ENCODE peak calls at places on chromosomes 2 and 18, in ten cellular contexts. V, X, H, E, M, F, J, P, C and B are unnamed samples.

GRCh38 chr2:33380001-33380609 is 96.3 kb upstream of the RASGRP3 start:
- DNase-seq in V (no peak), X (no peak), H (no peak), E (no peak), M (no peak), F (no peak), J (no peak), P (no peak), C (no peak), B (no peak)

GRCh38 chr18:48043166-48043565 is 112.7 kb upstream of the SMAD2 start:
- DNase-seq in V (no peak), X (no peak), H (no peak), E (no peak), M (no peak), F (no peak), J (no peak), P (no peak), C (no peak), B (no peak)

GRCh38 chr2:229340086-229340760 is 69.1 kb upstream of the PID1 start:
- DNase-seq in V (no peak), X (no peak), H (no peak), E (no peak), M (no peak), F (no peak), J (no peak), P (no peak), C (no peak), B (no peak)

GRCh38 chr2:61770746-61771145 is 83.1 kb downstream of the FAM161A start:
- DNase-seq in V (no peak), X (no peak), H (no peak), E (no peak), M (peak), F (no peak), J (no peak), P (no peak), C (no peak), B (no peak)

GRCh38 chr2:234607691-234608090 is 110.8 kb upstream of the ARL4C start:
- DNase-seq in V (no peak), X (no peak), H (no peak), E (no peak), M (no peak), F (no peak), J (no peak), P (no peak), C (no peak), B (no peak)

GRCh38 chr18:59681521-59682004 is 15.7 kb downstream of the CCBE1 start:
- DNase-seq in V (no peak), X (no peak), H (no peak), E (no peak), M (no peak), F (no peak), J (no peak), P (no peak), C (no peak), B (no peak)

GRCh38 chr2:216317831-216318230 is 54.5 kb downstream of the MARCHF4 start:
- DNase-seq in V (no peak), X (no peak), H (no peak), E (no peak), M (no peak), F (no peak), J (no peak), P (no peak), C (no peak), B (no peak)

GRCh38 chr2:12199661-12200258 is 453.3 kb downstream of the LPIN1 start:
- DNase-seq in V (no peak), X (no peak), H (no peak), E (no peak), M (no peak), F (no peak), J (no peak), P (no peak), C (no peak), B (no peak)

GRCh38 chr2:109380502-109381326 is 233.1 kb downstream of the SEPTIN10 start:
- DNase-seq in V (peak), X (peak), H (no peak), E (peak), M (peak), F (no peak), J (peak), P (no peak), C (no peak), B (no peak)

GRCh38 chr2:36458106-36458505 is 102.5 kb downstream of the CRIM1 start:
- DNase-seq in V (no peak), X (no peak), H (no peak), E (no peak), M (no peak), F (no peak), J (no peak), P (no peak), C (no peak), B (no peak)

GRCh38 chr2:237662671-237663093 is 35.3 kb downstream of the LRRFIP1 start:
- DNase-seq in V (peak), X (peak), H (peak), E (peak), M (peak), F (peak), J (no peak), P (peak), C (no peak), B (peak)

GRCh38 chr18:50158866-50159653 is 35.9 kb downstream of the MYO5B start:
- DNase-seq in V (no peak), X (no peak), H (no peak), E (no peak), M (no peak), F (peak), J (no peak), P (no peak), C (no peak), B (no peak)

GRCh38 chr2:42969231-42970150 is 177.1 kb upstream of the HAAO start:
- DNase-seq in V (no peak), X (no peak), H (no peak), E (no peak), M (no peak), F (no peak), J (no peak), P (no peak), C (no peak), B (peak)

GRCh38 chr2:204885747-204886146 is 340.5 kb downstream of the PARD3B start:
- DNase-seq in V (no peak), X (no peak), H (no peak), E (no peak), M (no peak), F (no peak), J (no peak), P (no peak), C (no peak), B (no peak)

GRCh38 chr2:142531375-142531774 is 346.1 kb upstream of the KYNU start:
- DNase-seq in V (no peak), X (no peak), H (no peak), E (no peak), M (no peak), F (no peak), J (no peak), P (no peak), C (no peak), B (no peak)

GRCh38 chr2:72883356-72883962 is 3.7 kb upstream of the SPR start:
- DNase-seq in V (peak), X (no peak), H (peak), E (no peak), M (no peak), F (no peak), J (no peak), P (no peak), C (no peak), B (peak)

GRCh38 chr2:226403360-226403759 is 396.3 kb downstream of the IRS1 start:
- DNase-seq in V (no peak), X (no peak), H (no peak), E (no peak), M (no peak), F (no peak), J (no peak), P (no peak), C (no peak), B (no peak)

GRCh38 chr2:135590594-135591290 is 59.5 kb downstream of the R3HDM1 start:
- DNase-seq in V (no peak), X (no peak), H (no peak), E (no peak), M (no peak), F (no peak), J (no peak), P (no peak), C (no peak), B (no peak)

GRCh38 chr2:12587729-12588522 is 128.8 kb upstream of the TRIB2 start:
- DNase-seq in V (peak), X (peak), H (no peak), E (no peak), M (no peak), F (no peak), J (no peak), P (no peak), C (peak), B (peak)

GRCh38 chr2:88859461-88859860 is 168.0 kb downstream of the RPIA start:
- DNase-seq in V (no peak), X (no peak), H (no peak), E (no peak), M (no peak), F (no peak), J (no peak), P (no peak), C (no peak), B (no peak)

GRCh38 chr2:178700922-178701342 is 106.3 kb downstream of the TTN start:
- DNase-seq in V (no peak), X (no peak), H (no peak), E (no peak), M (no peak), F (no peak), J (peak), P (no peak), C (no peak), B (no peak)

GRCh38 chr18:676069-676468 is 18.6 kb downstream of the TYMS start:
- DNase-seq in V (no peak), X (no peak), H (no peak), E (no peak), M (no peak), F (no peak), J (no peak), P (no peak), C (no peak), B (no peak)
- TF ChIP-seq POLR2A in V (no peak), X (no peak), H (no peak), E (no peak), M (no peak), F (no peak), J (no peak), P (no peak), C (no peak), B (no peak)

DNA sequence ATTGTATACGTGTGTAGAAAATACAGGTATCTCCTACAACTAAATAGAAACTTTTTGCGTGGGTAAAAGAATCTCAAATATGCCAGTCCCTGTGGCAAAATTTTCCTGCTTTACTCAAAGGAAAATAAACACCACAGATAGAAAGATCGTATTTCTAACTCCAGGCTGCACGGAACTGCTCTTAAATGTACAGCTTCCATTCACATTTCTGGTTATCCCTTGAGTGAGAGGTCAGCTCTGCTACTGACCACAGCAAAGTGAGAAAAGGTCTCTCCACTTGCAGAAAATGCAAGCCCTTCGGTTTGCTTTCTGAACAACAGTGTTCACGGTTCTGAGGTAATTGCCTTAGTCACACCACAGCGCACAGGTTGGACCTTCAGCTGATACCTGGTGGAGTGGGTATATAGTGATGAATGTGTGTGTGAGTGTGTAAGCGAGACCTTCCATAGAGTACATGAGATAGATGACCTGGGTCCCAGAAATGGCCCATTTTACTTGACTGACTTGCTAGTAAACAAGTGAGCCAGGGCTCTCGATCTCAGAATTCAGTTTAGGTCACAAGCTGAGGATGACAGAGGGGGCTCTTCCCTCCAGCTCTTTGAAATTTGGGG is 52.1 kb downstream of the ALPK2 start:
- DNase-seq in V (no peak), X (no peak), H (no peak), E (no peak), M (no peak), F (no peak), J (no peak), P (no peak), C (no peak), B (no peak)
- TF ChIP-seq POLR2A in V (no peak), X (no peak), H (no peak), E (peak), M (no peak), F (no peak), J (no peak), P (no peak), C (no peak), B (no peak)

DNA sequence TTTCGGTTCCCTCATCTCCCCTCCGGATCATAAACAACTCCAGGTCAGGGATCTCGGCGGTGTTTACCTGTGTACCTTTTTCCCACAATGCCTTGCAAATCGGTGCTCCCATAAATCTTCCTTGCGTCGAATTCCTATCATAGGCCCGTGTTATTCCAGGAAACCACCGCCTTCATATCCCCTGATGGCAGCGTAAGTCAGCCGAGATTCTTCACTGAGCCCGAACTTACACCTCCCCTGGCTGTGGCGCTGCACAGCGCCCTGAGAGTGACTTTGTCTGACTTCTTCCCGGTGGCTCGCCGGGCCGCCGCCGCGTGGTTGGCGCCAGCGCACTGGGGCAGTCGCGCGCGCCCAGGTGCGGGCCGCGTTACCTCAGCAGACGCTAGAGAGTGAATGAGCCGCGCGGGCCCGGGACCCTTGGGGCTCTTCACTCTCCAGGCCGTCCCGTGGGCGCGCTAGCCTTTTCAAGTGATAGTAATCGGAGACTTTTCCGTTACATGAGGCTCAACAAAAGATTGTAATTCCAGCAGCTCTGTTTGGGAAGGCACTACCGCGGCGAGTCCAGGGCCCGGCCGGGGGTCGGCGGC is 101.6 kb downstream of the SPTBN1 start:
- DNase-seq in V (peak), X (peak), H (peak), E (peak), M (peak), F (peak), J (no peak), P (no peak), C (no peak), B (peak)
- TF ChIP-seq POLR2A in V (no peak), X (no peak), H (no peak), E (no peak), M (no peak), F (peak), J (no peak), P (no peak), C (peak), B (no peak)

GRCh38 chr2:227871375-227871788 is at the start of gene DAW1:
- DNase-seq in V (peak), X (no peak), H (peak), E (peak), M (peak), F (no peak), J (peak), P (no peak), C (no peak), B (peak)
- TF ChIP-seq POLR2A in V (no peak), X (no peak), H (no peak), E (no peak), M (no peak), F (no peak), J (no peak), P (no peak), C (no peak), B (no peak)

GRCh38 chr2:115574667-115575066 is 1132.2 kb downstream of the DPP10 start:
- DNase-seq in V (no peak), X (no peak), H (no peak), E (no peak), M (no peak), F (no peak), J (no peak), P (no peak), C (no peak), B (no peak)

GRCh38 chr2:115568643-115569042 is 1126.2 kb downstream of the DPP10 start:
- DNase-seq in V (no peak), X (no peak), H (no peak), E (no peak), M (no peak), F (no peak), J (no peak), P (no peak), C (no peak), B (no peak)

GRCh38 chr2:115573756-115574155 is 1131.3 kb downstream of the DPP10 start:
- DNase-seq in V (no peak), X (no peak), H (no peak), E (no peak), M (no peak), F (no peak), J (no peak), P (no peak), C (no peak), B (no peak)
- TF ChIP-seq POLR2A in V (no peak), X (no peak), H (no peak), E (no peak), M (no peak), F (no peak), J (no peak), P (no peak), C (no peak), B (no peak)

GRCh38 chr2:241218131-241219029 is 29.9 kb downstream of the ANO7 start:
- DNase-seq in V (peak), X (peak), H (peak), E (no peak), M (peak), F (no peak), J (peak), P (no peak), C (peak), B (peak)
- TF ChIP-seq POLR2A in V (no peak), X (no peak), H (no peak), E (no peak), M (no peak), F (no peak), J (no peak), P (no peak), C (no peak), B (no peak)

DNA sequence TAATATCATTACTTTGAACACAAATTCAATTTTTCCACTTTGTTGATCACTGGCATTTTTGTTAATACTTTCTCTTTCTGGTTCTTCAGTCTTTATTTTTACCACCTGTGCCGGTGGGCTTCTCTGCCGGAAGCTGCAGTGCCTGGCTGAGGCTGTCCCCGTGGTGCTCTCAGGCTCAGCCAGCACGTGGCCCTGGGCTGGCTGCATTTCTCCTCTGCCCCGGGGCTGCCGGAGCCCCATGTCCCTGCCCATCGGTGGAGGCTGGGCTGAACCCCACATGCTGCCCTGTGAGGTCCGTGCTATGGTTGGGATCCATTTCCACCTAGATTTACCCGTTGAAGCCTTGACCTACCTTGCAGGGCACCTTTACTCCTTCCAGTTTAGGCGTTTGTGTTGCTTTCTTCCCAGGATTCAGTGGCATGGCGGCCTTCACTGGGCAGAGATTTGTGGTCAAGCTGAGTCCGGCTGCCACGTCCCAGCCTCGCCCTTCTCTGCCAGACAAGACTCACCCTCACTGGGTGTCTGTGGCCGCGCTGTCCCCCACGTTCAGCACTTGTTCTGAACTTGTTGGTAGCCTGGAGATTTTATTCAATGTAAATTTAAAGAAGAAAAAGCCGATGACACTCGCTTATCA is 12.8 kb upstream of the TMEM18 start:
- DNase-seq in V (no peak), X (no peak), H (no peak), E (no peak), M (no peak), F (no peak), J (no peak), P (no peak), C (no peak), B (no peak)
- TF ChIP-seq POLR2A in V (no peak), X (no peak), H (no peak), E (no peak), M (no peak), F (no peak), J (no peak), P (no peak), C (no peak), B (no peak)

GRCh38 chr2:28419705-28420270 is 27.1 kb downstream of the FOSL2 start:
- DNase-seq in V (no peak), X (no peak), H (no peak), E (no peak), M (no peak), F (no peak), J (no peak), P (no peak), C (no peak), B (no peak)
- TF ChIP-seq POLR2A in V (no peak), X (no peak), H (no peak), E (no peak), M (no peak), F (no peak), J (no peak), P (no peak), C (no peak), B (no peak)